ENCODE peak calls at places on chromosomes 16 and 17, in six cellular contexts. B is activated gamma-delta T cell; E is upper lobe of right lung; C is left kidney; A is substantia nigra; J is activated naive CD8-positive, alpha-beta T cell treated with anti-CD3 and anti-CD28 coated beads, Interleukin-2, amount 50 U/mL, for 24 hours. W is an unnamed sample.

GRCh38 chr16:30777591-30778297 is 9.3 kb downstream of the ZNF629 start:
- DNase-seq in B (no peak), E (no peak), C (peak; percentile 70), A (no peak), J (no peak), W (no peak)

GRCh38 chr17:81838753-81839255 is 4.0 kb upstream of the PPP1R27 start:
- DNase-seq in B (no peak), E (no peak), C (peak; percentile 75), A (no peak), J (no peak), W (no peak)

GRCh38 chr17:36209575-36209974 is 1.3 kb upstream of the CCL4L2 start:
- DNase-seq in B (no peak), E (no peak), C (no peak), A (no peak), J (no peak), W (no peak)

GRCh38 chr16:84650062-84650991 is 2.0 kb downstream of the KLHL36 start:
- DNase-seq in B (no peak), E (no peak), C (no peak), A (no peak), J (no peak), W (peak; percentile 26)

GRCh38 chr16:71383054-71383773 is 24.7 kb downstream of the CALB2 start:
- DNase-seq in B (no peak), E (no peak), C (peak; percentile 15), A (no peak), J (peak; percentile 8), W (no peak)

GRCh38 chr17:51857052-51857593 is 301.4 kb downstream of the CA10 start:
- DNase-seq in B (no peak), E (no peak), C (peak; percentile 9), A (no peak), J (no peak), W (no peak)

GRCh38 chr17:57986841-57987581 is 1.0 kb downstream of the VEZF1 start:
- DNase-seq in B (peak; percentile 29), E (peak; percentile 73), C (peak; percentile 80), A (peak; percentile 46), J (peak; percentile 58), W (no peak)

GRCh38 chr17:4998027-4998665 is 396 bp downstream of the KIF1C start:
- DNase-seq in B (no peak), E (peak; percentile 88), C (peak; percentile 83), A (no peak), J (no peak), W (no peak)

GRCh38 chr17:77106874-77107358 is 33.9 kb upstream of the SEC14L1 start:
- DNase-seq in B (no peak), E (no peak), C (no peak), A (no peak), J (peak; percentile 24), W (no peak)

GRCh38 chr16:28503470-28504259 is 3.0 kb downstream of the IL27 start:
- DNase-seq in B (no peak), E (no peak), C (no peak), A (no peak), J (no peak), W (no peak)

GRCh38 chr16:1771072-1771863 is at the start of gene NME3:
- DNase-seq in B (peak; percentile 56), E (peak; percentile 90), C (peak; percentile 77), A (peak; percentile 66), J (peak; percentile 83), W (no peak)

GRCh38 chr17:59746849-59747445 is 39.5 kb downstream of the VMP1 start:
- DNase-seq in B (no peak), E (no peak), C (peak; percentile 33), A (no peak), J (no peak), W (no peak)

GRCh38 chr17:79632432-79632735 is 21.5 kb upstream of the RBFOX3 start:
- DNase-seq in B (no peak), E (peak; percentile 19), C (no peak), A (no peak), J (no peak), W (no peak)

GRCh38 chr16:19005561-19006445 is 22.1 kb downstream of the TMC7 start:
- DNase-seq in B (no peak), E (no peak), C (no peak), A (peak; percentile 89), J (no peak), W (no peak)

GRCh38 chr16:1899641-1900451 is 18.4 kb downstream of the HS3ST6 start:
- DNase-seq in B (no peak), E (no peak), C (no peak), A (no peak), J (no peak), W (no peak)

GRCh38 chr17:65557349-65558310 is 3.8 kb downstream of the AXIN2 start:
- DNase-seq in B (no peak), E (no peak), C (peak; percentile 52), A (peak; percentile 9), J (peak; percentile 21), W (no peak)

GRCh38 chr16:5036228-5037156 is 2.8 kb upstream of the NAGPA start:
- DNase-seq in B (no peak), E (no peak), C (peak; percentile 15), A (no peak), J (no peak), W (no peak)

GRCh38 chr17:6713918-6714271 is 726 bp upstream of the SLC13A5 start:
- DNase-seq in B (no peak), E (no peak), C (peak; percentile 27), A (no peak), J (no peak), W (no peak)

W was measured in skeletal muscle cell.